ENCODE peak calls at places on chromosomes 5 and 9, in nine cellular contexts. J, D, W, C, T, K, V, M and L are unnamed samples.

GRCh38 chr9:16213781-16214515 is 656.5 kb downstream of the BNC2 start:
- DNase-seq in J (no peak), D (no peak), W (no peak), C (peak), T (no peak), K (no peak), V (no peak), M (no peak), L (no peak)

GRCh38 chr5:173454381-173454763 is 126.2 kb upstream of the STC2 start:
- DNase-seq in J (no peak), D (no peak), W (peak), C (peak), T (peak), K (no peak), V (no peak), M (no peak), L (peak)

GRCh38 chr9:32350682-32351081 is 33.8 kb upstream of the ACO1 start:
- DNase-seq in J (no peak), D (no peak), W (peak), C (no peak), T (peak), K (peak), V (peak), M (peak), L (peak)

GRCh38 chr5:38426493-38426892 is 130.0 kb downstream of the LIFR start:
- DNase-seq in J (no peak), D (no peak), W (peak), C (no peak), T (no peak), K (peak), V (no peak), M (no peak), L (no peak)

GRCh38 chr9:128764361-128764760 is 7.4 kb downstream of the ZER1 start:
- DNase-seq in J (no peak), D (no peak), W (no peak), C (no peak), T (no peak), K (no peak), V (peak), M (no peak), L (no peak)

GRCh38 chr9:130028493-130029222 is 14.3 kb downstream of the FNBP1 start:
- DNase-seq in J (no peak), D (no peak), W (no peak), C (no peak), T (no peak), K (no peak), V (no peak), M (no peak), L (no peak)

GRCh38 chr9:5089737-5090136 is 95.7 kb downstream of the INSL6 start:
- DNase-seq in J (no peak), D (no peak), W (no peak), C (no peak), T (peak), K (no peak), V (no peak), M (no peak), L (no peak)

GRCh38 chr5:180563994-180564393 is 27.3 kb downstream of the SCGB3A1 start:
- DNase-seq in J (no peak), D (no peak), W (no peak), C (no peak), T (no peak), K (no peak), V (no peak), M (no peak), L (no peak)

GRCh38 chr5:13921573-13921972 is 22.9 kb downstream of the DNAH5 start:
- DNase-seq in J (no peak), D (no peak), W (peak), C (no peak), T (no peak), K (peak), V (no peak), M (no peak), L (no peak)

GRCh38 chr9:35811364-35812024 is 568 bp downstream of the SPAG8 start:
- DNase-seq in J (no peak), D (no peak), W (no peak), C (no peak), T (no peak), K (no peak), V (no peak), M (no peak), L (no peak)